ENCODE peak calls at places on chromosome 22, in five cellular contexts. M is trophoblast cell, A is HFF-Myc, L is kidney, I is GOT3. N is an unnamed sample.
A peak's percentile ranks its signal among the peaks of the same experiment; 100 is the strongest.

GRCh38 chr22:28230682-28231081 is 311.6 kb upstream of the PITPNB start:
- DNase-seq in M (no peak), L (no peak), I (no peak), A (no peak), N (no peak)

GRCh38 chr22:32444068-32444467 is 20.2 kb downstream of the BPIFC start:
- DNase-seq in M (peak; percentile 66), A (no peak), L (no peak), I (no peak), N (peak; percentile 39)

GRCh38 chr22:27984001-27984695 is 65.1 kb upstream of the PITPNB start:
- DNase-seq in M (no peak), I (no peak), A (no peak), L (no peak), N (no peak)

GRCh38 chr22:42970029-42970428 is 44.9 kb downstream of the PACSIN2 start:
- DNase-seq in M (no peak), A (no peak), I (no peak), L (no peak), N (no peak)

GRCh38 chr22:31526275-31526674 is 29.9 kb downstream of the SFI1 start:
- DNase-seq in M (no peak), L (no peak), I (no peak), A (no peak), N (no peak)

GRCh38 chr22:46417769-46418168 is 82.3 kb downstream of the TRMU start:
- DNase-seq in I (no peak), A (no peak), L (peak; percentile 26), M (no peak), N (no peak)

GRCh38 chr22:36369922-36370781 is 17.6 kb downstream of the MYH9 start:
- DNase-seq in M (peak; percentile 81), A (no peak), I (no peak), L (no peak), N (peak; percentile 64)

GRCh38 chr22:19598054-19598855 is 74.0 kb upstream of the CLDN5 start:
- DNase-seq in L (no peak), I (no peak), M (no peak), A (no peak), N (no peak)

GRCh38 chr22:24510694-24511625 is 15.8 kb downstream of the UPB1 start:
- DNase-seq in M (no peak), I (no peak), L (peak; percentile 45), A (no peak), N (no peak)

GRCh38 chr22:30140414-30140813 is 60.1 kb downstream of the HORMAD2 start:
- DNase-seq in I (no peak), L (no peak), A (no peak), M (no peak), N (no peak)

GRCh38 chr22:46561435-46561905 is 24.1 kb upstream of the CELSR1 start:
- DNase-seq in M (no peak), L (peak; percentile 39), I (no peak), A (no peak), N (no peak)